ENCODE peak calls at places on chromosomes 7 and 10, in four cellular contexts. F is suprapubic skin, S is transverse colon, V is stomach. X is an unnamed sample.

GRCh38 chr10:73875139-73875475 is 752 bp upstream of the CAMK2G start:
- DNase-seq in F (no peak), S (no peak), V (no peak), X (no peak)

GRCh38 chr7:91883676-91884362 is 3.3 kb upstream of the MTERF1 start:
- DNase-seq in F (no peak), S (no peak), V (no peak), X (peak)

GRCh38 chr10:4243651-4244050 is 458.6 kb upstream of the KLF6 start:
- DNase-seq in F (no peak), S (no peak), V (no peak), X (no peak)

GRCh38 chr10:35827783-35828182 is 185.7 kb upstream of the FZD8 start:
- DNase-seq in F (no peak), S (no peak), V (no peak), X (no peak)

GRCh38 chr7:85229544-85229943 is 42.7 kb upstream of the SEMA3D start:
- DNase-seq in F (no peak), S (no peak), V (no peak), X (no peak)

GRCh38 chr7:73742753-73743641 is 4.4 kb upstream of the ABHD11 start:
- DNase-seq in F (peak), S (peak), V (peak), X (peak)

GRCh38 chr10:80464557-80465466 is 10.7 kb downstream of the TSPAN14 start:
- DNase-seq in F (no peak), S (no peak), V (peak), X (peak)

GRCh38 chr10:63781226-63781625 is 260.0 kb downstream of the REEP3 start:
- DNase-seq in F (no peak), S (no peak), V (no peak), X (no peak)

GRCh38 chr7:128005117-128005516 is 26.1 kb downstream of the LRRC4 start:
- DNase-seq in F (no peak), S (no peak), V (no peak), X (no peak)

GRCh38 chr7:37657798-37658197 is 25.8 kb upstream of the GPR141 start:
- DNase-seq in F (no peak), S (no peak), V (no peak), X (no peak)

GRCh38 chr10:114708717-114709352 is 50.8 kb upstream of the ABLIM1 start:
- DNase-seq in F (no peak), S (no peak), V (no peak), X (no peak)

GRCh38 chr7:84746347-84746746 is 440.5 kb downstream of the SEMA3D start:
- DNase-seq in F (no peak), S (no peak), V (no peak), X (no peak)

GRCh38 chr7:31373337-31374289 is 33.1 kb upstream of the NEUROD6 start:
- DNase-seq in F (no peak), S (peak), V (peak), X (no peak)

GRCh38 chr7:149460493-149461330 is at the start of gene ZNF777:
- DNase-seq in F (peak), S (peak), V (peak), X (peak)

GRCh38 chr7:158374586-158374985 is 213.0 kb downstream of the PTPRN2 start:
- DNase-seq in F (no peak), S (no peak), V (no peak), X (no peak)

GRCh38 chr10:64486149-64486548 is 964.9 kb downstream of the REEP3 start:
- DNase-seq in F (no peak), S (no peak), V (no peak), X (no peak)

GRCh38 chr10:118356628-118357027 is 14.5 kb upstream of the FAM204A start:
- DNase-seq in F (no peak), S (no peak), V (no peak), X (no peak)

GRCh38 chr7:30562498-30562897 is 32.2 kb upstream of the GARS1 start:
- DNase-seq in F (no peak), S (no peak), V (no peak), X (no peak)

GRCh38 chr10:100653957-100654834 is 91.2 kb upstream of the PAX2 start:
- DNase-seq in F (no peak), S (no peak), V (no peak), X (no peak)

GRCh38 chr10:89427629-89428028 is 13.3 kb downstream of the IFIT5 start:
- DNase-seq in F (no peak), S (no peak), V (no peak), X (no peak)

GRCh38 chr7:34036972-34037792 is 131.8 kb downstream of the BMPER start:
- DNase-seq in F (no peak), S (no peak), V (no peak), X (no peak)
- TF ChIP-seq EP300 in F (no peak), S (no peak), V (no peak), X (no peak)

GRCh38 chr10:127757033-127757432 is 20.0 kb downstream of the FOXI2 start:
- DNase-seq in F (no peak), S (no peak), V (no peak), X (no peak)
- TF ChIP-seq CTCF in F (no peak), S (no peak), V (no peak), X (no peak)

GRCh38 chr7:112550468-112551060 is 69.8 kb downstream of the LSMEM1 start:
- DNase-seq in F (no peak), S (no peak), V (no peak), X (no peak)
- TF ChIP-seq EP300 in F (no peak), S (no peak), V (no peak), X (no peak)

GRCh38 chr7:34596887-34597286 is 61.1 kb upstream of the NPSR1 start:
- DNase-seq in F (no peak), S (no peak), V (no peak), X (no peak)
- TF ChIP-seq CTCF in F (no peak), S (no peak), V (no peak), X (no peak)

GRCh38 chr7:116843373-116843772 is 19.0 kb upstream of the CAPZA2 start:
- DNase-seq in F (no peak), S (no peak), V (no peak), X (no peak)

GRCh38 chr7:116836911-116837310 is 25.5 kb upstream of the CAPZA2 start:
- DNase-seq in F (no peak), S (no peak), V (no peak), X (no peak)

GRCh38 chr7:116834815-116835533 is 27.4 kb upstream of the CAPZA2 start:
- DNase-seq in F (no peak), S (peak), V (no peak), X (no peak)

GRCh38 chr7:116836080-116836479 is 26.3 kb upstream of the CAPZA2 start:
- DNase-seq in F (no peak), S (no peak), V (no peak), X (no peak)

GRCh38 chr7:116840256-116840655 is 22.1 kb upstream of the CAPZA2 start:
- DNase-seq in F (no peak), S (no peak), V (no peak), X (no peak)
- TF ChIP-seq EP300 in F (no peak), S (no peak), V (no peak), X (no peak)

GRCh38 chr10:47359101-47359500 is 10.9 kb downstream of the RBP3 start:
- DNase-seq in F (peak), S (no peak), V (no peak), X (no peak)

GRCh38 chr10:47357131-47357582 is 9.0 kb downstream of the RBP3 start:
- DNase-seq in F (peak), S (no peak), V (no peak), X (no peak)

GRCh38 chr10:47359626-47360418 is 11.7 kb downstream of the RBP3 start:
- DNase-seq in F (peak), S (no peak), V (no peak), X (no peak)

GRCh38 chr10:47357911-47358310 is 9.7 kb downstream of the RBP3 start:
- DNase-seq in F (peak), S (no peak), V (no peak), X (no peak)

GRCh38 chr10:47358457-47358856 is 10.3 kb downstream of the RBP3 start:
- DNase-seq in F (peak), S (no peak), V (no peak), X (no peak)
- TF ChIP-seq CTCF in F (no peak), S (no peak), V (no peak), X (no peak)

GRCh38 chr10:122152544-122152943 is 118.6 kb upstream of the BTBD16 start:
- DNase-seq in F (peak), S (peak), V (no peak), X (no peak)
- TF ChIP-seq EP300 in F (peak), S (peak), V (peak), X (no peak)

X was measured in upper lobe of left lung.